ENCODE peak calls at places on chromosome 5, in four cellular contexts. One of them, this sample, is unnamed.

GRCh38 chr5:150137997-150138396 is 17.6 kb downstream of the PDGFRB start:
- DNase-seq in esophagus muscularis mucosa: no peak
- DNase-seq in heart left ventricle: no peak
- DNase-seq in BJ: no peak
- DNase-seq in this sample: no peak

GRCh38 chr5:145245354-145245753 is 589.8 kb downstream of the PRELID2 start:
- DNase-seq in esophagus muscularis mucosa: no peak
- DNase-seq in BJ: no peak
- DNase-seq in heart left ventricle: no peak
- DNase-seq in this sample: no peak

GRCh38 chr5:160341309-160341874 is 29.0 kb upstream of the CCNJL start:
- DNase-seq in heart left ventricle: no peak
- DNase-seq in BJ: no peak
- DNase-seq in esophagus muscularis mucosa: no peak
- DNase-seq in this sample: no peak

GRCh38 chr5:1536298-1537165 is 12.8 kb upstream of the LPCAT1 start:
- DNase-seq in BJ: no peak
- DNase-seq in esophagus muscularis mucosa: no peak
- DNase-seq in heart left ventricle: no peak
- DNase-seq in this sample: no peak

GRCh38 chr5:85484982-85485574 is 1100.4 kb upstream of the EDIL3 start:
- DNase-seq in esophagus muscularis mucosa: no peak
- DNase-seq in heart left ventricle: no peak
- DNase-seq in BJ: no peak
- DNase-seq in this sample: no peak

GRCh38 chr5:54851449-54851848 is 133.9 kb downstream of the ESM1 start:
- DNase-seq in esophagus muscularis mucosa: no peak
- DNase-seq in heart left ventricle: no peak
- DNase-seq in BJ: no peak
- DNase-seq in this sample: no peak

GRCh38 chr5:124740055-124740454 is 6.4 kb downstream of the ZNF608 start:
- DNase-seq in heart left ventricle: no peak
- DNase-seq in esophagus muscularis mucosa: no peak
- DNase-seq in BJ: no peak
- DNase-seq in this sample: no peak

GRCh38 chr5:165559645-165560044 is 2054.2 kb downstream of the MAT2B start:
- DNase-seq in BJ: no peak
- DNase-seq in esophagus muscularis mucosa: no peak
- DNase-seq in heart left ventricle: no peak
- DNase-seq in this sample: no peak

GRCh38 chr5:141904551-141904950 is 19.1 kb upstream of the DELE1 start:
- DNase-seq in esophagus muscularis mucosa: no peak
- DNase-seq in heart left ventricle: no peak
- DNase-seq in BJ: no peak
- DNase-seq in this sample: no peak

GRCh38 chr5:52452098-52452497 is 335.6 kb upstream of the ITGA1 start:
- DNase-seq in BJ: no peak
- DNase-seq in esophagus muscularis mucosa: no peak
- DNase-seq in heart left ventricle: no peak
- DNase-seq in this sample: no peak

GRCh38 chr5:32144637-32145207 is 29.4 kb downstream of the GOLPH3 start:
- DNase-seq in heart left ventricle: peak
- DNase-seq in esophagus muscularis mucosa: no peak
- DNase-seq in BJ: no peak
- DNase-seq in this sample: no peak

GRCh38 chr5:157559301-157559700 is 16.3 kb downstream of the ADAM19 start:
- DNase-seq in esophagus muscularis mucosa: no peak
- DNase-seq in heart left ventricle: no peak
- DNase-seq in BJ: no peak
- DNase-seq in this sample: peak
- H3K4me3 ChIP-seq in esophagus muscularis mucosa: no peak
- H3K4me3 ChIP-seq in heart left ventricle: no peak
- H3K4me3 ChIP-seq in BJ: no peak
- H3K4me3 ChIP-seq in this sample: no peak

GRCh38 chr5:15803280-15803679 is 303.3 kb downstream of the FBXL7 start:
- DNase-seq in BJ: no peak
- DNase-seq in esophagus muscularis mucosa: no peak
- DNase-seq in heart left ventricle: no peak
- DNase-seq in this sample: no peak

GRCh38 chr5:15807248-15807647 is 307.3 kb downstream of the FBXL7 start:
- DNase-seq in BJ: no peak
- DNase-seq in heart left ventricle: no peak
- DNase-seq in esophagus muscularis mucosa: no peak
- DNase-seq in this sample: no peak

GRCh38 chr5:15806613-15807012 is 306.6 kb downstream of the FBXL7 start:
- DNase-seq in esophagus muscularis mucosa: no peak
- DNase-seq in heart left ventricle: no peak
- DNase-seq in BJ: no peak
- DNase-seq in this sample: no peak

GRCh38 chr5:15808577-15808976 is 308.6 kb downstream of the FBXL7 start:
- DNase-seq in heart left ventricle: no peak
- DNase-seq in esophagus muscularis mucosa: no peak
- DNase-seq in BJ: no peak
- DNase-seq in this sample: no peak

DNA sequence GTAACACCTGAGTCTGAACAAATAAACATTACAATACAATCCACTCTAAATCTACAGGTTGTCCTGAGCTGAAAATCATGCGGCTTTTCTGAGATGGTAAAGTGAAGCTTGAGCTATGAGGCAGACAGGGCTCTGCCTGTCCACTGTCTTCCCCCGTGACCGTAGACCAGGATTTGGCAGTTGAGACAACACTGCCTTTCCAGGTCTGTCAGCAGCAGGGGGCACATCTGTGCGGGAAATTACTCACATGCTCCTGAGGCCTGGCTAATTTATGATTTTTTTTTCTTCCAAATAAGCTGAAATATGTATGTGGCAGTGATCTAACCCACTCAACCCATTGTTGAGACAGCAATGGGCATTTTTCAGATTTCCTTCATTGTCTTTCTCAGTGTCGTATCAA is 307.9 kb downstream of the FBXL7 start:
- DNase-seq in BJ: no peak
- DNase-seq in heart left ventricle: peak
- DNase-seq in esophagus muscularis mucosa: no peak
- DNase-seq in this sample: no peak
- TF ChIP-seq CTCF in BJ: peak
- TF ChIP-seq CTCF in heart left ventricle: peak
- TF ChIP-seq CTCF in esophagus muscularis mucosa: no peak
- TF ChIP-seq CTCF in this sample: peak

DNA sequence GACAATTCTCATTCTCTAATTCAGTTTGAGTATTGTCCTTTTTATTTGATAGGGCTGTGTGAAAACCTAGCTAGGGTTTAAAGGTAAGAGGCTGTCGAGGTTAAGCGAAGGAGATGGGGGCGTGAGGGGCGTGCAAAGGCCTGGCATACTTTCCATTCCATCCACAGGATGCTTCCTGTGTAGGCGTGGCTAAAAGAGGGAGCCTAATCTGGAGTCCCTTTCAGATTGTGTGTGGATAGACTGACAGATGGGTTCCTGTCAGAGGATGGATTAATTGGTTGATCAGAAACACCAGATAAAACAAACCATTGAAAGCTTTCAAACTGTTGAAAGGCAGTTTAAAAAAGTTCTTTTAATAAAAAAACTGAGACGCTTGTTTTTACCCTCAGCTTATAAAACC is 1.1 kb upstream of the ELL2 start:
- DNase-seq in BJ: no peak
- DNase-seq in esophagus muscularis mucosa: no peak
- DNase-seq in heart left ventricle: no peak
- DNase-seq in this sample: no peak
- H3K4me3 ChIP-seq in BJ: no peak
- H3K4me3 ChIP-seq in esophagus muscularis mucosa: no peak
- H3K4me3 ChIP-seq in heart left ventricle: no peak
- H3K4me3 ChIP-seq in this sample: no peak

GRCh38 chr5:4080370-4080769 is 484.7 kb downstream of the IRX1 start:
- DNase-seq in heart left ventricle: no peak
- DNase-seq in esophagus muscularis mucosa: peak
- DNase-seq in BJ: no peak
- DNase-seq in this sample: no peak

GRCh38 chr5:4079881-4080280 is 484.2 kb downstream of the IRX1 start:
- DNase-seq in BJ: no peak
- DNase-seq in heart left ventricle: no peak
- DNase-seq in esophagus muscularis mucosa: peak
- DNase-seq in this sample: no peak

GRCh38 chr5:4083591-4084337 is 488.1 kb downstream of the IRX1 start:
- DNase-seq in esophagus muscularis mucosa: peak
- DNase-seq in heart left ventricle: no peak
- DNase-seq in BJ: no peak
- DNase-seq in this sample: no peak

GRCh38 chr5:4082966-4083564 is 487.4 kb downstream of the IRX1 start:
- DNase-seq in BJ: no peak
- DNase-seq in heart left ventricle: no peak
- DNase-seq in esophagus muscularis mucosa: no peak
- DNase-seq in this sample: no peak

GRCh38 chr5:4081466-4081865 is 485.8 kb downstream of the IRX1 start:
- DNase-seq in heart left ventricle: no peak
- DNase-seq in BJ: no peak
- DNase-seq in esophagus muscularis mucosa: peak
- DNase-seq in this sample: no peak
- TF ChIP-seq CTCF in heart left ventricle: no peak
- TF ChIP-seq CTCF in BJ: no peak
- TF ChIP-seq CTCF in esophagus muscularis mucosa: no peak
- TF ChIP-seq CTCF in this sample: no peak

DNA sequence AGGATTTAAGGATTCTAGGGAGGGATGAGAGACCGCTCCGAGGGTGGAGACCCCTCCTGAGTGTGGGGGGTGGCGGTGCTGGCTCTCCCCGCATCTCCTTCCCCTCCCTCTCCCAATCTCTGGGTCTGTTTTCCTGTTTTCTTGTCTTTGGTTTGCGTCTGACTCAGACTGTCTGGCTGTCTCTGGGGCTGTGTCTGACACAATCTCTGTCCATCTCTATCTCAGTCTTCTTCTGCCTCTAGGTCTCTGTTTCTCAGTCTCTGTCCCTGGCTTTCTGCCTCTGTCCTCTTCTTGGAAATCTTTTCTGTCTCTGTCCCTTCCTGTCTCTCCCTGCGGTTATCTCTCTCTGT is 196 bp upstream of the GRM6 start:
- DNase-seq in heart left ventricle: no peak
- DNase-seq in esophagus muscularis mucosa: no peak
- DNase-seq in BJ: no peak
- DNase-seq in this sample: no peak
- H3K4me3 ChIP-seq in heart left ventricle: no peak
- H3K4me3 ChIP-seq in esophagus muscularis mucosa: no peak
- H3K4me3 ChIP-seq in BJ: no peak
- H3K4me3 ChIP-seq in this sample: no peak

DNA sequence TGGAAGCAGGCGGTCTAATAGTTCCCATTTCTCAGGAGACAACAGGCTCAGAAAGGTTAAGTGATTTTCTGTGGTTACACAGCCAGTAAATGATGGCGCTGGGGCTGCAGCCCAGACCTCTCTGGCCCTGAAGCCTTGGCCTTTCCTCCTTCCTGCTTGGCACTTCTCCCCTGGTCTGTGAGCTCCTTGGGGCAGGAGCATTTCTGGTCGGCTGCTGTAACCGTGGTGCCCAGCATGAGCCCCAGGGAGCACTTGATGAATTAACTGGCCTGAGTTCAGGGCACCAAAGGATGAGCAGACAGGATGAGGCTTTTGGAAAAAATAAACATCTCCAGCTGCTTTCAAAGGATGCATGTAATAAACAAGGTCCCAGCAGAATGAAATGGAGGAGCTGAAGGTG is 30.2 kb downstream of the CDHR2 start:
- DNase-seq in BJ: no peak
- DNase-seq in heart left ventricle: no peak
- DNase-seq in esophagus muscularis mucosa: no peak
- DNase-seq in this sample: no peak
- TF ChIP-seq CTCF in BJ: no peak
- TF ChIP-seq CTCF in heart left ventricle: no peak
- TF ChIP-seq CTCF in esophagus muscularis mucosa: no peak
- TF ChIP-seq CTCF in this sample: no peak

DNA sequence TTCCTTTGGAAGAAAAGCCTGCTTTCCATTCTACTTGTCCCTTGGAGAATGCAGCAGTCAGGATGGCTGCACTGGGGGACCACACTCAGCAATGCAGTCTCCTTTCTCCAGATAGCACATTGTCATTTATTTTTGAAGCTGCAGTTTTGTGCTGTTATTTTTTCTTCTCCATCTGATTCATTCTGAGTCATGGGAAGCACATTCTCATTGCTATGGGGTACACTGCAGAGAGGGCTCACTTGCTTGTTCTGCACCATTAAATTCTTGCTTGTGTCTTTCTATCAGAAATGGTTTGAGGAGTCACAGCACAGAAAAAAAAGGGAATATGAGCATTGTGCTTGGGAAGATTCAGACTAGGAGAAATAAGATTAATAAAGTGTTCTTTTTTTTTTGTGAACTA is 39.8 kb upstream of the POC5 start:
- DNase-seq in esophagus muscularis mucosa: no peak
- DNase-seq in BJ: no peak
- DNase-seq in heart left ventricle: no peak
- DNase-seq in this sample: no peak
- H3K4me3 ChIP-seq in esophagus muscularis mucosa: no peak
- H3K4me3 ChIP-seq in BJ: no peak
- H3K4me3 ChIP-seq in heart left ventricle: no peak
- H3K4me3 ChIP-seq in this sample: no peak

DNA sequence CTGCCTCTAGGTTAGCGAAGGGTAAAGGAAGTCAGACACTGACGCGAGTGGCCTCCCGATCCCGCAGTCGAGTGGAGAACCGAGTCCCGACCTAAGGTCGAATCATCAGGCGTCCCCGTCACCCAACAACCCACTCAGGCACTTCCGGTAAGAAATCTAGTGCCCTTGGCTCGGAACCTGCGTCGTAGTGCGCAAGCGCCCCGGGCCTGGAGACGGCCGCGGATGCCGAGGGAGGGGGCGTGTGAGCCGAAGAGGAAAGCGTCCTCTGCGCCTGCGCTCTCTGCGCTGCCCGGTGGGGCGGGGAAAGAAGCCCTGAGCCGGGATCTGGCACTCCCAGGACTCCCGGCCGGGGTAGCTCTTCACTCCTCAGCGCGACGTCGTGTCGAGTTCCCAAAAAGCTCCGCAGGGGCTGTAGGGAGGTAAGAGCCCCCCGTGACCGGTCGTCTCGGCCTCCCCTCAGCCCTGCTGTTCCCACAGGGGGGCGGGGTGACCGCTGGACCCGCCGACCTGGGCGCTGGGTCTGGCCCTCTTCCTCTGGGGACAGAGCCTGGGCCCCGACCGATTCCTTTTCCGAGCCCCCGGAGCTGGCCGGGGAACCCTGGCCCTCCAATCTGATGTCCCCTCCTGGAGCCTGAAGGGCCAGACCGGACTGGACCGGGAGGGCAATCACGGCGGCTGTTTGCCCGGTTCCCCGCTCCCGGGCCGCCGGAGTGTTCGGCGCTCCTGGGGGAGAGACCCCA is at the start of gene ZFYVE16:
- DNase-seq in BJ: peak
- DNase-seq in heart left ventricle: peak
- DNase-seq in esophagus muscularis mucosa: peak
- DNase-seq in this sample: peak
- TF ChIP-seq CTCF in BJ: peak
- TF ChIP-seq CTCF in heart left ventricle: peak
- TF ChIP-seq CTCF in esophagus muscularis mucosa: no peak
- TF ChIP-seq CTCF in this sample: no peak